ENCODE peak calls at places on chromosomes 13 and 19, in ten cellular contexts. I is WERI-Rb-1, J is BJ, K is tibial artery, L is fibroblast of lung, Y is GM12865, T is AG04450, S is esophagus squamous epithelium, W is epithelial cell of proximal tubule, B is body of pancreas. X is an unnamed sample.
A peak's percentile ranks its signal among the peaks of the same experiment; 100 is the strongest.

GRCh38 chr13:51585234-51585672 is 991 bp downstream of the WDFY2 start:
- DNase-seq in I (no peak), S (no peak), K (no peak), L (peak; percentile 26), B (no peak), T (no peak), J (no peak), Y (peak; percentile 18), W (no peak), X (no peak)

GRCh38 chr13:75365724-75366173 is 116.2 kb downstream of the TBC1D4 start:
- DNase-seq in I (no peak), S (no peak), Y (peak; percentile 81), T (peak; percentile 29), B (no peak), W (peak; percentile 52), K (no peak), L (peak; percentile 96), J (peak; percentile 50), X (no peak)

GRCh38 chr13:73168226-73168992 is 109.6 kb downstream of the KLF5 start:
- DNase-seq in T (no peak), W (no peak), K (no peak), S (no peak), J (no peak), B (no peak), I (no peak), Y (no peak), L (peak; percentile 75), X (no peak)

GRCh38 chr19:45395524-45396388 is 9.1 kb downstream of the PPP1R13L start:
- DNase-seq in Y (no peak), W (no peak), K (no peak), L (no peak), I (no peak), B (no peak), S (no peak), T (no peak), J (no peak), X (no peak)

GRCh38 chr19:34990578-34991192 is 9.4 kb upstream of the GRAMD1A start:
- DNase-seq in L (no peak), T (no peak), J (no peak), Y (peak; percentile 45), W (no peak), K (no peak), B (no peak), I (no peak), S (no peak), X (no peak)

GRCh38 chr19:38849746-38850230 is at the start of gene HNRNPL:
- DNase-seq in T (no peak), Y (no peak), W (no peak), S (peak; percentile 100), J (no peak), B (no peak), I (peak; percentile 99), L (no peak), K (no peak), X (no peak)

GRCh38 chr19:17751103-17751911 is at the start of gene FCHO1:
- DNase-seq in I (no peak), J (no peak), W (no peak), S (peak; percentile 65), L (no peak), K (peak; percentile 35), B (no peak), T (no peak), Y (peak; percentile 96), X (no peak)

GRCh38 chr13:113369189-113369588 is 5.3 kb upstream of the GRTP1 start:
- DNase-seq in I (no peak), S (no peak), L (no peak), J (no peak), K (no peak), T (no peak), B (no peak), Y (no peak), W (no peak), X (no peak)

GRCh38 chr19:49125025-49125731 is 5.8 kb downstream of the PPFIA3 start:
- DNase-seq in B (no peak), S (no peak), T (no peak), Y (no peak), I (peak; percentile 70), J (no peak), W (no peak), K (no peak), L (no peak), X (no peak)

GRCh38 chr19:43476606-43477005 is 11.2 kb upstream of the LYPD3 start:
- DNase-seq in W (no peak), T (peak; percentile 74), B (no peak), S (no peak), K (no peak), Y (no peak), I (no peak), J (peak; percentile 79), L (peak; percentile 84), X (peak; percentile 39)

GRCh38 chr19:11813801-11814706 is at the start of gene ZNF440:
- DNase-seq in J (peak; percentile 71), T (peak; percentile 78), I (peak; percentile 97), W (no peak), Y (peak; percentile 95), L (peak; percentile 92), S (peak; percentile 73), K (peak; percentile 97), B (peak; percentile 97), X (peak; percentile 81)

GRCh38 chr19:18504886-18505610 is 16.8 kb downstream of the ELL start:
- DNase-seq in J (no peak), Y (no peak), W (no peak), T (no peak), S (no peak), B (no peak), K (no peak), L (no peak), I (no peak), X (no peak)

GRCh38 chr19:39941151-39941550 is 6.7 kb upstream of the FCGBP start:
- DNase-seq in S (no peak), Y (no peak), W (no peak), T (no peak), K (no peak), B (no peak), L (no peak), J (no peak), I (no peak), X (no peak)

GRCh38 chr19:39937094-39937493 is 2.7 kb upstream of the FCGBP start:
- DNase-seq in I (no peak), J (no peak), Y (peak; percentile 55), W (no peak), B (no peak), L (no peak), K (no peak), S (no peak), T (no peak), X (no peak)

GRCh38 chr19:39937792-39938191 is 3.4 kb upstream of the FCGBP start:
- DNase-seq in B (no peak), I (no peak), Y (no peak), L (no peak), K (no peak), T (no peak), J (no peak), W (no peak), S (no peak), X (no peak)

GRCh38 chr19:39941615-39942507 is 7.4 kb upstream of the FCGBP start:
- DNase-seq in I (no peak), K (peak; percentile 33), W (no peak), S (no peak), L (peak; percentile 34), J (no peak), B (no peak), T (no peak), Y (peak; percentile 85), X (peak; percentile 11)

DNA sequence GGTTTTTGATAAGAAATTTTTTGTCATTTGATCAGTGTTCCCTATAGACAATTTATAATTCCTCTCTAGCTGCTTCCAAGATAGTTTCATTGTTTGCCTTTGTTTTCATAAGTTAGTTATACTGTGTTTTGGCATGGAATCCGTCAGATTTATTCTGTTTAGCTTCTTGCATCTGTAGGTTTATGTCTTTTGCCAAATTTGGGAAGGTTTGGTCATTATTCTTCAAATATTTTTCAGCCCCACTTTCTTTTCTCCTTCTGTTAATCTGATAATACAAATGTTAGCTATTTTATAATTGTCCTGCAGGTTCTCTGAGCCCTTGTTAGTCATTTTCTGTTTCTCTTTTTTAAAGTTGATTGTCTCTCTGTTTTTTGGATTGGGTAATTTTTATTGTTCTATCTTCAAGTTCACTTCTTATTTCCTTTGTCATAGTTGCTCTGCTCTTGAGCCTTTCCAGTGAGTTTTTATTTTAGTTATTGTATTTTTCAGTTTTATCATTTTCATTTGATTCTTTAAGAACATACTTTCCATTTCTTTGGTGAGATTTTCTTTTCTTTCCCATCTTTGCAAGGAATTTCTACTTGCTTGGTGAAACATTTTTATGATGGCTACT is 5.9 kb upstream of the FCGBP start:
- DNase-seq in Y (no peak), T (no peak), W (no peak), L (no peak), J (no peak), S (no peak), B (no peak), I (no peak), K (no peak), X (no peak)
- H3K4me3 ChIP-seq in Y (no peak overlapping the region), T (no peak overlapping the region), W (no peak overlapping the region), L (no peak overlapping the region), J (no peak overlapping the region), S (no peak overlapping the region), B (no peak overlapping the region), I (no peak overlapping the region), K (no peak overlapping the region), X (no peak overlapping the region)

GRCh38 chr19:42206871-42207755 is 10.4 kb downstream of the DEDD2 start:
- DNase-seq in W (no peak), B (no peak), S (no peak), L (peak; percentile 72), K (no peak), I (no peak), Y (no peak), T (no peak), J (no peak), X (no peak)
- TF ChIP-seq CTCF in W (no peak), B (no peak), S (no peak), L (no peak), K (no peak), I (no peak), Y (no peak), T (no peak), J (no peak), X (no peak)

DNA sequence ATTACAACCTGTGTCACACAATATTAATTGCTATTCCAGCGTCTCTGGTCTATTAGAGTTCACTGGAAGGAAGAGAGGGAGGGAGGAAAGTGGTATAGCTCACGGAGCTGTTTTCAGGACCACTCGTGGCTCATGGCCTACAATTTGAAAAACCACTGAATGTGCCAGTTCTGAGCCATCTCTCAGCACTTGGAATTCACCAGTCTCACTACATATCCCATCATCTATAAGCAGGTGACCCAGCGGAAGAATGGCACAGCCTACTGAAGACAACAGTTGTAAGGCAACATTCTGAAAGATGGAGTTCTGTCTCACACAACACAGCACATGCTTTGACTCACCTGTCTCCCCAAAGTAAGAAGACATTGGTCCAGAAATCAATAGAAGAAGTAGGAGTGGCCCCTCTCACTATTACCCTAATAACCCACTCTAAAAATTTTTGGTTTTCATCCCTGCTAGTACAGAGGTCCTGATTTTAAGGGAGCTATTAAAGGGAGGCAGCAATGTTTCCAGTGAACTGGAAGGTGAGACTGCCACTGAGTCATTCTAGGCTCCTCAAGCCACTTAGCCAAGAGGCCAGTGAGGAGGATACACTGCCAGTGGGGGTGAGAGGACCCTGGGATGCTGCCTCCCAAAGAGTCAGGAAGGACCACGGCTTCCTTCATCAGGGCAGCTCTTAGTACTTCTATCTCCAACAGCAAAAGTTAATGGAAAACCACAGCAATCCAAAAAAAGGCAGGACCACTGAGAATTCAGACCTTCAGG is 50.0 kb upstream of the DOCK9 start:
- DNase-seq in L (no peak), S (no peak), K (no peak), B (no peak), J (no peak), W (no peak), Y (no peak), I (no peak), T (no peak), X (no peak)
- H3K4me3 ChIP-seq in L (no peak overlapping the region), S (no peak overlapping the region), K (no peak overlapping the region), B (no peak overlapping the region), J (no peak overlapping the region), W (no peak overlapping the region), Y (no peak overlapping the region), I (no peak overlapping the region), T (no peak overlapping the region), X (no peak overlapping the region)

GRCh38 chr19:51272183-51272817 is 21.4 kb downstream of the SIGLECL1 start:
- DNase-seq in J (no peak), T (no peak), I (no peak), Y (no peak), W (no peak), B (no peak), L (no peak), S (no peak), K (no peak), X (no peak)
- TF ChIP-seq CTCF in J (no peak), T (no peak), I (no peak), Y (no peak), W (no peak), B (no peak), L (no peak), S (no peak), K (no peak), X (no peak)

X was measured in retinal pigment epithelial cell.